ENCODE peak calls at places on chromosomes 5 and 9, in five cellular contexts. N is thoracic aorta, V is K562, I is fibroblast of lung, X is pancreas. L is an unnamed sample.

GRCh38 chr5:168951341-168951740 is 349.6 kb downstream of the SLIT3 start:
- DNase-seq in I (no peak), V (no peak), N (no peak), X (no peak), L (no peak)

GRCh38 chr9:91017245-91017644 is 215.6 kb downstream of the SYK start:
- DNase-seq in X (no peak), I (no peak), N (no peak), V (no peak), L (no peak)

GRCh38 chr5:172383231-172383802 is 71.0 kb downstream of the SH3PXD2B start:
- DNase-seq in I (peak), X (no peak), N (no peak), V (no peak), L (no peak)

GRCh38 chr9:6076856-6077255 is 61.4 kb upstream of the RANBP6 start:
- DNase-seq in N (no peak), V (no peak), I (peak), X (no peak), L (no peak)

GRCh38 chr5:73591698-73592501 is 26.4 kb downstream of the UTP15 start:
- DNase-seq in I (peak), N (no peak), V (no peak), X (no peak), L (no peak)

GRCh38 chr9:115694014-115694413 is 459.6 kb upstream of the PAPPA start:
- DNase-seq in X (no peak), I (peak), N (no peak), V (no peak), L (peak)

GRCh38 chr5:43274435-43275114 is 38.6 kb downstream of the HMGCS1 start:
- DNase-seq in V (peak), X (no peak), I (no peak), N (no peak), L (no peak)

GRCh38 chr5:74978347-74978746 is 74.0 kb downstream of the GCNT4 start:
- DNase-seq in V (no peak), I (no peak), X (no peak), N (no peak), L (no peak)

GRCh38 chr5:94551858-94552257 is 66.5 kb downstream of the KIAA0825 start:
- DNase-seq in X (no peak), N (no peak), V (no peak), I (no peak), L (no peak)

GRCh38 chr9:124849801-124850200 is 3.5 kb upstream of the WDR38 start:
- DNase-seq in N (no peak), V (no peak), X (no peak), I (peak), L (no peak)

GRCh38 chr5:170397059-170397458 is 7.9 kb upstream of the KCNMB1 start:
- DNase-seq in V (no peak), X (no peak), N (no peak), I (no peak), L (no peak)

GRCh38 chr9:35649431-35650340 is 1.0 kb downstream of the SIT1 start:
- DNase-seq in N (peak), I (no peak), V (peak), X (no peak), L (peak)

GRCh38 chr5:109693535-109694152 is 3.9 kb downstream of the MAN2A1 start:
- DNase-seq in X (no peak), V (no peak), I (peak), N (no peak), L (no peak)

GRCh38 chr5:109694451-109694891 is 4.7 kb downstream of the MAN2A1 start:
- DNase-seq in I (peak), V (no peak), N (no peak), X (no peak), L (no peak)

GRCh38 chr5:109691248-109691574 is 1.5 kb downstream of the MAN2A1 start:
- DNase-seq in X (no peak), N (no peak), V (no peak), I (no peak), L (peak)

GRCh38 chr5:109692011-109692410 is 2.3 kb downstream of the MAN2A1 start:
- DNase-seq in X (no peak), N (no peak), V (no peak), I (peak), L (no peak)

DNA sequence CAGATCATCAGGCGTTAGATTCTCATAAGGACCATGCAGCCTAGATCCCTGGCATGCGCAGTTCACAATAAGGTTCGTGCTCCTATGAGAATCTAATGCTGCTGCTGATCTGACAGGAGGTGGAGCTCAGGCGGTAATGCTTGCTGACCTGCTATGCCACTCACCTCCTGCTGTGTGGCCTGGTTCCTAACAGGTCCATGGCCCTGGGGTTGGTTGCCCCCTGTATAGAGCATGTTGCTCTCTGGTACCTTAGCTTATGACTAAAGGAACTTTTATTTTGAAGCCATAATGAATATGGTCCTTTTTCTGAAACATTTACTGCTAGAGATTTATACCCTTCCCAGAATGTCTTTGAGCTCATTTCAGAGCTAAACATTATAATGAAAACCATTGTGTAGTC is 3.1 kb downstream of the MAN2A1 start:
- DNase-seq in V (no peak), X (no peak), N (no peak), I (no peak), L (no peak)
- H3K4me3 ChIP-seq in V (no peak), X (peak), N (peak), I (no peak), L (no peak)

GRCh38 chr9:33718987-33719386 is 76.4 kb upstream of the PRSS3 start:
- DNase-seq in V (no peak), X (no peak), N (no peak), I (peak), L (no peak)

GRCh38 chr9:33721674-33722358 is 73.5 kb upstream of the PRSS3 start:
- DNase-seq in I (peak), N (peak), V (peak), X (peak), L (peak)

GRCh38 chr9:33719581-33720374 is 75.6 kb upstream of the PRSS3 start:
- DNase-seq in V (peak), N (no peak), I (no peak), X (peak), L (no peak)

DNA sequence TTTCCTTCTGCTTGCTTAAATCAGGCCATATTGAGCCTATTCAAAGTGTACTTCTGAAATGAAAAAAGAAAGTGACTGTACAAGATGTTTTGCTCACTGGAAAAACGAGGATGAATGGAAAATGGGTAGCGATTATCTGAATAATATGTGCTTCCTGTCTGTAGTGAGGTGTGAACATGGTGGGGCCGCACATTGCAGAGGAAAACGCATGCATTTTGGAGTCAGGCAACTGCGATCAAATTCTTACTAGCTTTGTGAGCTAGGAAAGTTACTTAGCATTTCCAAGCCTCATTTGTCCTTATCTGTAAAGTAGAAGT is 73.0 kb upstream of the PRSS3 start:
- DNase-seq in N (no peak), I (no peak), X (no peak), V (no peak), L (no peak)
- H3K4me3 ChIP-seq in N (no peak), I (no peak), X (no peak), V (no peak), L (no peak)

GRCh38 chr9:129664664-129665007 is 811 bp upstream of the PRRX2 start:
- DNase-seq in N (no peak), V (no peak), X (no peak), I (no peak), L (no peak)

GRCh38 chr9:129665814-129666511 is 516 bp downstream of the PRRX2 start:
- DNase-seq in V (no peak), X (no peak), N (no peak), I (no peak), L (no peak)

GRCh38 chr9:129666575-129666974 is 1.1 kb downstream of the PRRX2 start:
- DNase-seq in N (no peak), I (no peak), V (no peak), X (no peak), L (no peak)

GRCh38 chr9:129667378-129667777 is 1.9 kb downstream of the PRRX2 start:
- DNase-seq in V (no peak), N (no peak), I (no peak), X (no peak), L (no peak)

GRCh38 chr9:129665008-129665771 is at the start of gene PRRX2:
- DNase-seq in N (peak), I (peak), V (peak), X (no peak), L (no peak)
- H3K4me3 ChIP-seq in N (peak), I (peak), V (no peak), X (peak), L (no peak)

GRCh38 chr5:173887610-173888472 is at the start of gene CPEB4:
- DNase-seq in I (peak), N (peak), V (peak), X (peak), L (peak)

GRCh38 chr5:173888473-173889135 is 455 bp downstream of the CPEB4 start:
- DNase-seq in V (peak), I (no peak), X (peak), N (no peak), L (no peak)

GRCh38 chr5:173890195-173890951 is 2.2 kb downstream of the CPEB4 start:
- DNase-seq in N (no peak), X (peak), I (no peak), V (peak), L (no peak)

GRCh38 chr5:173893192-173893561 is 5.0 kb downstream of the CPEB4 start:
- DNase-seq in X (no peak), N (no peak), V (no peak), I (no peak), L (no peak)

DNA sequence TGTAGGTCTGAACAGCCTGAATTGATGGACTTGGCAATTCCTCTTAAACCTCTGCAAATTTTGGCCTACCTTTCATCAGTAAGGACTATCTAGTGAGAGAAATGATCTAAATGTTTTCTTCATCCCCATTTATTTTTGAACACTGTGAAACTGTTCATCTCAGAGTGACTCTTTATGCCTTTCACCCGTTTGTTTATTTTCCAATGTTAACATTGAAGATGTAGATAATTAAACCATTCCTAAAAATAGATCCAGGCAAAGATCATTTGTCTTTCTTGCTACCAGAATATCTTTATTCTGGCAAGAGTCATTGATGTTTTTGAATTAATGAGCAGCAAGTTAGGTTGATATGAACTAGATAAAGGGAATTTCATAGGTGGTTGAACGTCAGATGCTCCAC is 3.2 kb downstream of the CPEB4 start:
- DNase-seq in N (no peak), V (no peak), I (no peak), X (no peak), L (no peak)
- H3K4me3 ChIP-seq in N (peak), V (peak), I (peak), X (peak), L (no peak)

GRCh38 chr9:122159026-122159924 is at the start of the genes MORN5 and NDUFA8:
- DNase-seq in N (peak), X (peak), I (peak), V (peak), L (peak)
- H3K4me3 ChIP-seq in N (peak), X (peak), I (peak), V (peak), L (peak)

L was measured in Jurkat, Clone E6-1.